ENCODE peak calls at places on chromosomes 7 and 10, in eight cellular contexts. W is SK-N-SH, A is pancreas, Z is IMR-90, K is HL-60, D is fibroblast of the aortic adventitia, H is AG04449, P is cardiac fibroblast. N is an unnamed sample.

GRCh38 chr7:103912906-103913610 is 76.4 kb downstream of the RELN start:
- DNase-seq in W (no peak), A (no peak), Z (peak), K (no peak), D (peak), H (peak), P (no peak), N (peak)

GRCh38 chr10:48365668-48366067 is 59.2 kb downstream of the MAPK8 start:
- DNase-seq in W (no peak), A (no peak), Z (peak), K (no peak), D (no peak), H (no peak), P (no peak), N (no peak)

GRCh38 chr10:119051775-119052174 is 22.3 kb downstream of the NANOS1 start:
- DNase-seq in W (no peak), A (no peak), Z (no peak), K (no peak), D (no peak), H (no peak), P (no peak), N (no peak)

GRCh38 chr7:132782777-132783633 is 206.7 kb upstream of the PLXNA4 start:
- DNase-seq in W (no peak), A (no peak), Z (peak), K (no peak), D (peak), H (peak), P (peak), N (no peak)

GRCh38 chr7:36784991-36785940 is 61.0 kb upstream of the AOAH start:
- DNase-seq in W (no peak), A (no peak), Z (no peak), K (peak), D (no peak), H (no peak), P (peak), N (no peak)

GRCh38 chr10:26052326-26052725 is 118.3 kb downstream of the MYO3A start:
- DNase-seq in W (no peak), A (no peak), Z (no peak), K (no peak), D (no peak), H (no peak), P (no peak), N (no peak)

GRCh38 chr10:124511205-124512039 is 49.8 kb downstream of the LHPP start:
- DNase-seq in W (no peak), A (no peak), Z (no peak), K (no peak), D (no peak), H (no peak), P (no peak), N (no peak)

GRCh38 chr10:79084012-79084971 is 15.5 kb downstream of the ZMIZ1 start:
- DNase-seq in W (peak), A (peak), Z (peak), K (peak), D (peak), H (no peak), P (peak), N (peak)

GRCh38 chr10:132910186-132910880 is 32.0 kb downstream of the CFAP46 start:
- DNase-seq in W (no peak), A (peak), Z (no peak), K (no peak), D (no peak), H (no peak), P (no peak), N (no peak)

GRCh38 chr10:21175797-21176196 is 278.7 kb upstream of the NEBL start:
- DNase-seq in W (no peak), A (no peak), Z (no peak), K (no peak), D (no peak), H (no peak), P (no peak), N (no peak)

GRCh38 chr10:21172774-21173432 is 275.8 kb upstream of the NEBL start:
- DNase-seq in W (peak), A (peak), Z (no peak), K (no peak), D (no peak), H (no peak), P (peak), N (no peak)

GRCh38 chr10:21173964-21174669 is 277.0 kb upstream of the NEBL start:
- DNase-seq in W (peak), A (peak), Z (no peak), K (no peak), D (no peak), H (no peak), P (peak), N (no peak)

GRCh38 chr10:21173433-21173963 is 276.4 kb upstream of the NEBL start:
- DNase-seq in W (peak), A (peak), Z (no peak), K (no peak), D (no peak), H (no peak), P (no peak), N (no peak)

GRCh38 chr10:21174670-21175495 is 277.8 kb upstream of the NEBL start:
- DNase-seq in W (no peak), A (no peak), Z (no peak), K (no peak), D (no peak), H (no peak), P (no peak), N (no peak)
- H3K4me3 ChIP-seq in W (peak), A (peak), Z (no peak), K (no peak), D (no peak), H (peak), P (peak), N (peak)

DNA sequence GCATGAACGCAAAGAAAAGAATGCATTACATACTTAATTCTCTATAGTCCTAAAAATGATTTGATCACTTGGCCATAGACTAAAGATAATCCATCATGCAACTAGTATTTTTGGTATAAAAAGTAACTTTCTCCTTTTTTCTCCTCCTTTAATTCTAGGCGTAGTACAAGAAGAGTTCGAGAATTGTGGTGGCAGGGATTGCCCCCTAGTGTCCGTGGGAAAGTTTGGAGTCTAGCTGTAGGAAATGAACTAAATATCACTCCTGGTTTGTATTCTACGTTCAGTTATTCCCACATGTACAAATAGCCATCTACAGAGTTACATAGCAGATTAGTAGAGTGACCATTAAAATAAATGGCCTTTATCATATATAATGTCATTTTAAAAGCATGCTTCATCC is 45.5 kb upstream of the HELLS start:
- DNase-seq in W (peak), A (no peak), Z (no peak), K (no peak), D (peak), H (no peak), P (peak), N (no peak)
- TF ChIP-seq CTCF in W (peak), A (no peak), Z (peak), K (no peak), D (peak), H (peak), P (peak), N (peak)

DNA sequence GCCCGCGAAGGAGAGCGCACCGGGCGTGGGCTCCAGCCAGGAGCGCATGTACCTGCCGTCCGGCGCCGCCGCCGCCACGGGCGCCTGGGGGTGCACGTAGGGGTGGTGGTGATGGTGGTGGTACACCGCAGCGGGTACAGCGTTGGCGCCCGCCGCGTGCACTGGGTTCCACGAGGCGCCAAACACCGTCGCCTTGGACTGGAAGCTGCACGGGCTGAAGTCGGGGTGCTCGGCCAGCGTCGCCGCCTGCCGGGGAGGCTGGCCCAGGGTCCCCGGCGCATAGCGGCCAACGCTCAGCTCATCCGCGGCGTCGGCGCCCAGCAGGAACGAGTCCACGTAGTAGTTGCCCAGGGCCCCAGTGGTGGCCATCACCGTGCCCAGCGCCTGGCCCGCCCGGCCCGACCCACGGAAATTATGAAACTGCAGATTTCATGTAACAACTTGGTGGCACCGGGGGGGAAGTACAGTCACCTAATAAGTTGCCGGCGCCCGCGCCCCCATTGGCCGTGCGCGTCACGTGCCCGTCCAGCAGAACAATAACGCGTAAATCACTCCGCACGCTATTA is at the start of gene HOXA9:
- DNase-seq in W (no peak), A (peak), Z (peak), K (peak), D (no peak), H (peak), P (no peak), N (no peak)
- H3K4me3 ChIP-seq in W (no peak), A (no peak), Z (peak), K (peak), D (no peak), H (peak), P (no peak), N (no peak)

DNA sequence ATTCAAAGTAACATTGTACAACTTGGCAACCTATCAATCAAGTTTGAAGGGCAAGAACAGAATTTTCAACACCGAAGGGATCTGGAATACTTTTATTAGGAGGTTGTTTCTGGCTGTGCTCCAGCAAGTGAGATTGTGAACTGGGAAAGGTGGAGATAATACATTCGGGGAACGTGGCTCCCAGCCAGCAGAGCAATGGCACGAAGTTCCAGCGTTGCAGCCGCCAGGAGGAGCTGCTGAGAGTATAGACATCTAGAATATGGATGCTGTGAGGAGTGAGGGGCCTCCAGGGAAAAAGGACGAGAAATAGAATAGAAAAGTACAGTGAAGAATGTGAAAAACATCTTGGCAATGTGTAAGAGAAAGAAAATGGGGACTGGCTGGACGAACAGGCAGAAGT is 69.5 kb downstream of the TCERG1L start:
- DNase-seq in W (peak), A (no peak), Z (no peak), K (no peak), D (no peak), H (no peak), P (no peak), N (no peak)
- TF ChIP-seq CTCF in W (no peak), A (no peak), Z (no peak), K (no peak), D (no peak), H (no peak), P (no peak), N (peak)